ENCODE peak calls at places on chromosomes 13 and 19, in nine cellular contexts. One of them, this sample, is unnamed.

GRCh38 chr13:108020027-108020426 is 195.3 kb downstream of the LIG4 start:
- DNase-seq in colonic mucosa: no peak
- DNase-seq in lower lobe of right lung: no peak
- DNase-seq in CD8-positive, alpha-beta memory T cell: no peak
- DNase-seq in body of pancreas: no peak
- DNase-seq in neuronal stem cell: no peak
- DNase-seq in A549: no peak
- DNase-seq in epithelial cell of prostate: peak
- DNase-seq in mammary epithelial cell: no peak
- DNase-seq in this sample: peak

GRCh38 chr13:51303063-51303552 is 36.4 kb upstream of the SERPINE3 start:
- DNase-seq in colonic mucosa: no peak
- DNase-seq in lower lobe of right lung: no peak
- DNase-seq in CD8-positive, alpha-beta memory T cell: no peak
- DNase-seq in body of pancreas: no peak
- DNase-seq in neuronal stem cell: peak
- DNase-seq in A549: no peak
- DNase-seq in epithelial cell of prostate: no peak
- DNase-seq in mammary epithelial cell: no peak
- DNase-seq in this sample: no peak

GRCh38 chr19:898663-899062 is 5.4 kb downstream of the RNU6-9 start:
- DNase-seq in colonic mucosa: no peak
- DNase-seq in lower lobe of right lung: no peak
- DNase-seq in CD8-positive, alpha-beta memory T cell: no peak
- DNase-seq in body of pancreas: peak
- DNase-seq in neuronal stem cell: no peak
- DNase-seq in A549: no peak
- DNase-seq in epithelial cell of prostate: no peak
- DNase-seq in mammary epithelial cell: no peak
- DNase-seq in this sample: no peak

GRCh38 chr13:36323951-36324566 is 22.1 kb downstream of the SPART start:
- DNase-seq in colonic mucosa: no peak
- DNase-seq in lower lobe of right lung: no peak
- DNase-seq in CD8-positive, alpha-beta memory T cell: no peak
- DNase-seq in body of pancreas: no peak
- DNase-seq in neuronal stem cell: no peak
- DNase-seq in A549: no peak
- DNase-seq in epithelial cell of prostate: no peak
- DNase-seq in mammary epithelial cell: no peak
- DNase-seq in this sample: no peak

GRCh38 chr13:83499286-83499685 is 383.0 kb downstream of the SLITRK1 start:
- DNase-seq in colonic mucosa: no peak
- DNase-seq in lower lobe of right lung: no peak
- DNase-seq in CD8-positive, alpha-beta memory T cell: no peak
- DNase-seq in body of pancreas: no peak
- DNase-seq in neuronal stem cell: no peak
- DNase-seq in A549: no peak
- DNase-seq in epithelial cell of prostate: no peak
- DNase-seq in mammary epithelial cell: no peak
- DNase-seq in this sample: no peak

GRCh38 chr13:25753976-25754375 is 297.8 kb downstream of the SHISA2 start:
- DNase-seq in colonic mucosa: no peak
- DNase-seq in lower lobe of right lung: no peak
- DNase-seq in CD8-positive, alpha-beta memory T cell: no peak
- DNase-seq in body of pancreas: no peak
- DNase-seq in neuronal stem cell: no peak
- DNase-seq in A549: no peak
- DNase-seq in epithelial cell of prostate: no peak
- DNase-seq in mammary epithelial cell: no peak
- DNase-seq in this sample: no peak

GRCh38 chr19:39413269-39413902 is 917 bp downstream of the PLEKHG2 start:
- DNase-seq in colonic mucosa: peak
- DNase-seq in lower lobe of right lung: peak
- DNase-seq in CD8-positive, alpha-beta memory T cell: no peak
- DNase-seq in body of pancreas: no peak
- DNase-seq in neuronal stem cell: no peak
- DNase-seq in A549: peak
- DNase-seq in epithelial cell of prostate: no peak
- DNase-seq in mammary epithelial cell: no peak
- DNase-seq in this sample: no peak

GRCh38 chr13:99066219-99066618 is 88.4 kb upstream of the DOCK9 start:
- DNase-seq in colonic mucosa: no peak
- DNase-seq in lower lobe of right lung: no peak
- DNase-seq in CD8-positive, alpha-beta memory T cell: no peak
- DNase-seq in body of pancreas: no peak
- DNase-seq in neuronal stem cell: no peak
- DNase-seq in A549: no peak
- DNase-seq in epithelial cell of prostate: no peak
- DNase-seq in mammary epithelial cell: no peak
- DNase-seq in this sample: no peak

GRCh38 chr13:27790523-27790922 is 1.8 kb upstream of the GSX1 start:
- DNase-seq in colonic mucosa: no peak
- DNase-seq in lower lobe of right lung: no peak
- DNase-seq in CD8-positive, alpha-beta memory T cell: no peak
- DNase-seq in body of pancreas: no peak
- DNase-seq in neuronal stem cell: no peak
- DNase-seq in A549: no peak
- DNase-seq in epithelial cell of prostate: no peak
- DNase-seq in mammary epithelial cell: no peak
- DNase-seq in this sample: no peak

GRCh38 chr13:33879044-33879596 is 61.2 kb downstream of the RFC3 start:
- DNase-seq in colonic mucosa: no peak
- DNase-seq in lower lobe of right lung: no peak
- DNase-seq in CD8-positive, alpha-beta memory T cell: no peak
- DNase-seq in body of pancreas: no peak
- DNase-seq in neuronal stem cell: no peak
- DNase-seq in A549: no peak
- DNase-seq in epithelial cell of prostate: no peak
- DNase-seq in mammary epithelial cell: no peak
- DNase-seq in this sample: no peak

GRCh38 chr13:38796890-38797289 is 110.0 kb downstream of the FREM2 start:
- DNase-seq in colonic mucosa: no peak
- DNase-seq in lower lobe of right lung: no peak
- DNase-seq in CD8-positive, alpha-beta memory T cell: no peak
- DNase-seq in body of pancreas: no peak
- DNase-seq in neuronal stem cell: no peak
- DNase-seq in A549: no peak
- DNase-seq in epithelial cell of prostate: no peak
- DNase-seq in mammary epithelial cell: no peak
- DNase-seq in this sample: no peak

GRCh38 chr19:38273499-38273898 is 9.1 kb downstream of the SPINT2 start:
- DNase-seq in colonic mucosa: peak
- DNase-seq in lower lobe of right lung: no peak
- DNase-seq in CD8-positive, alpha-beta memory T cell: no peak
- DNase-seq in body of pancreas: peak
- DNase-seq in neuronal stem cell: no peak
- DNase-seq in A549: no peak
- DNase-seq in epithelial cell of prostate: no peak
- DNase-seq in mammary epithelial cell: no peak
- DNase-seq in this sample: no peak

GRCh38 chr19:38267780-38268430 is 3.5 kb downstream of the SPINT2 start:
- DNase-seq in colonic mucosa: peak
- DNase-seq in lower lobe of right lung: peak
- DNase-seq in CD8-positive, alpha-beta memory T cell: no peak
- DNase-seq in body of pancreas: peak
- DNase-seq in neuronal stem cell: no peak
- DNase-seq in A549: peak
- DNase-seq in epithelial cell of prostate: no peak
- DNase-seq in mammary epithelial cell: peak
- DNase-seq in this sample: no peak

GRCh38 chr19:38268539-38268938 is 4.2 kb downstream of the SPINT2 start:
- DNase-seq in colonic mucosa: no peak
- DNase-seq in lower lobe of right lung: no peak
- DNase-seq in CD8-positive, alpha-beta memory T cell: no peak
- DNase-seq in body of pancreas: no peak
- DNase-seq in neuronal stem cell: no peak
- DNase-seq in A549: no peak
- DNase-seq in epithelial cell of prostate: no peak
- DNase-seq in mammary epithelial cell: peak
- DNase-seq in this sample: no peak

GRCh38 chr19:38266981-38267597 is 2.7 kb downstream of the SPINT2 start:
- DNase-seq in colonic mucosa: peak
- DNase-seq in lower lobe of right lung: no peak
- DNase-seq in CD8-positive, alpha-beta memory T cell: no peak
- DNase-seq in body of pancreas: peak
- DNase-seq in neuronal stem cell: no peak
- DNase-seq in A549: peak
- DNase-seq in epithelial cell of prostate: peak
- DNase-seq in mammary epithelial cell: peak
- DNase-seq in this sample: no peak

GRCh38 chr19:38270587-38271167 is 6.3 kb downstream of the SPINT2 start:
- DNase-seq in colonic mucosa: no peak
- DNase-seq in lower lobe of right lung: no peak
- DNase-seq in CD8-positive, alpha-beta memory T cell: no peak
- DNase-seq in body of pancreas: no peak
- DNase-seq in neuronal stem cell: no peak
- DNase-seq in A549: peak
- DNase-seq in epithelial cell of prostate: no peak
- DNase-seq in mammary epithelial cell: no peak
- DNase-seq in this sample: no peak
- H3K27ac ChIP-seq in colonic mucosa: no peak
- H3K27ac ChIP-seq in lower lobe of right lung: no peak
- H3K27ac ChIP-seq in CD8-positive, alpha-beta memory T cell: peak
- H3K27ac ChIP-seq in body of pancreas: peak
- H3K27ac ChIP-seq in neuronal stem cell: no peak
- H3K27ac ChIP-seq in A549: peak
- H3K27ac ChIP-seq in epithelial cell of prostate: no peak
- H3K27ac ChIP-seq in mammary epithelial cell: no peak
- H3K27ac ChIP-seq in this sample: no peak

GRCh38 chr19:55279376-55279772 is 536 bp downstream of the HSPBP1 start:
- DNase-seq in colonic mucosa: no peak
- DNase-seq in lower lobe of right lung: no peak
- DNase-seq in CD8-positive, alpha-beta memory T cell: no peak
- DNase-seq in body of pancreas: no peak
- DNase-seq in neuronal stem cell: no peak
- DNase-seq in A549: no peak
- DNase-seq in epithelial cell of prostate: no peak
- DNase-seq in mammary epithelial cell: no peak
- DNase-seq in this sample: no peak
- H3K27ac ChIP-seq in colonic mucosa: no peak
- H3K27ac ChIP-seq in lower lobe of right lung: peak
- H3K27ac ChIP-seq in CD8-positive, alpha-beta memory T cell: peak
- H3K27ac ChIP-seq in body of pancreas: peak
- H3K27ac ChIP-seq in neuronal stem cell: peak
- H3K27ac ChIP-seq in A549: peak
- H3K27ac ChIP-seq in epithelial cell of prostate: peak
- H3K27ac ChIP-seq in mammary epithelial cell: peak
- H3K27ac ChIP-seq in this sample: peak

DNA sequence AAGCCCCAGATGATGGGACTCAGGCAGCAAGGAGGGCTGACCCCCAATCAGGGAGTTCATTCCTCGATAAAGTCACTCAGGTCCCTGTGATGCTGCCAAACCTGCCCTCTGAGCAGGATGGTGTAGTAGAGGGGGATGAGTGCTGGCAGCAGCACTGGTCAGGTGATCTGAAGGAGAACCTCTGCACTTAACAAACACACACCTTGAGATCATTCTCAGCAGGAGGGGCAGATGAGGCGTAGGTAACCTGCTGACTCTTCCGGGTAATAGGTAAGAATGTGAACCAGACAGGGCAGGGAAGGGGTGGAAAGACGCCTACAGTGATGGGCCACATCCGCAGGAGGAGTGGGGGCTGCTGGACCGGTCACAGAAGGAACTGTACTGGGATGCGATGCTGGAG is 3.2 kb downstream of the ZNF446 start:
- DNase-seq in colonic mucosa: no peak
- DNase-seq in lower lobe of right lung: no peak
- DNase-seq in CD8-positive, alpha-beta memory T cell: no peak
- DNase-seq in body of pancreas: no peak
- DNase-seq in neuronal stem cell: no peak
- DNase-seq in A549: no peak
- DNase-seq in epithelial cell of prostate: no peak
- DNase-seq in mammary epithelial cell: no peak
- DNase-seq in this sample: no peak
- H3K27ac ChIP-seq in colonic mucosa: no peak
- H3K27ac ChIP-seq in lower lobe of right lung: no peak
- H3K27ac ChIP-seq in CD8-positive, alpha-beta memory T cell: no peak
- H3K27ac ChIP-seq in body of pancreas: no peak
- H3K27ac ChIP-seq in neuronal stem cell: no peak
- H3K27ac ChIP-seq in A549: no peak
- H3K27ac ChIP-seq in epithelial cell of prostate: no peak
- H3K27ac ChIP-seq in mammary epithelial cell: no peak
- H3K27ac ChIP-seq in this sample: no peak

DNA sequence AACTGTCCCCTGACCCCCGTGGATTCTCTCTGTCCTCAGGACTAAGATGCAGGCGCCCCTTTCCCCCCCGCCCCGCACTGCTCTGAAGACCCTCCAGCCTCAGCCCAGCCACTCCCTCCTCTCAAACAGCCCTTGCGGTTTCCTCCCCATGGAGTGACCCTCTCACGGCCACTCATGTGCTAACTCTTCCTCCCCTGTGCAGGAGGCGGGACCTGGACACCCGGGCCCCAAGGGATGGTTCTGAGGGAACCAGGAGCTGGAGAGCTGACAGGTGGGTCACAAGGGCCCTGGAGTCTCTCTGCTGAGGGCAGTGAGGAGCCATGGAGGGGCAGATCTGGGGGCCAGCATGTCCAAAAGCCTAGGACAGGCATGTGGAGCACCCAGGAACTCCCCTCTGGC is 1.9 kb downstream of the ISOC2 start:
- DNase-seq in colonic mucosa: no peak
- DNase-seq in lower lobe of right lung: no peak
- DNase-seq in CD8-positive, alpha-beta memory T cell: no peak
- DNase-seq in body of pancreas: no peak
- DNase-seq in neuronal stem cell: no peak
- DNase-seq in A549: no peak
- DNase-seq in epithelial cell of prostate: no peak
- DNase-seq in mammary epithelial cell: no peak
- DNase-seq in this sample: no peak
- H3K27ac ChIP-seq in colonic mucosa: no peak
- H3K27ac ChIP-seq in lower lobe of right lung: no peak
- H3K27ac ChIP-seq in CD8-positive, alpha-beta memory T cell: peak
- H3K27ac ChIP-seq in body of pancreas: peak
- H3K27ac ChIP-seq in neuronal stem cell: no peak
- H3K27ac ChIP-seq in A549: no peak
- H3K27ac ChIP-seq in epithelial cell of prostate: no peak
- H3K27ac ChIP-seq in mammary epithelial cell: no peak
- H3K27ac ChIP-seq in this sample: no peak

DNA sequence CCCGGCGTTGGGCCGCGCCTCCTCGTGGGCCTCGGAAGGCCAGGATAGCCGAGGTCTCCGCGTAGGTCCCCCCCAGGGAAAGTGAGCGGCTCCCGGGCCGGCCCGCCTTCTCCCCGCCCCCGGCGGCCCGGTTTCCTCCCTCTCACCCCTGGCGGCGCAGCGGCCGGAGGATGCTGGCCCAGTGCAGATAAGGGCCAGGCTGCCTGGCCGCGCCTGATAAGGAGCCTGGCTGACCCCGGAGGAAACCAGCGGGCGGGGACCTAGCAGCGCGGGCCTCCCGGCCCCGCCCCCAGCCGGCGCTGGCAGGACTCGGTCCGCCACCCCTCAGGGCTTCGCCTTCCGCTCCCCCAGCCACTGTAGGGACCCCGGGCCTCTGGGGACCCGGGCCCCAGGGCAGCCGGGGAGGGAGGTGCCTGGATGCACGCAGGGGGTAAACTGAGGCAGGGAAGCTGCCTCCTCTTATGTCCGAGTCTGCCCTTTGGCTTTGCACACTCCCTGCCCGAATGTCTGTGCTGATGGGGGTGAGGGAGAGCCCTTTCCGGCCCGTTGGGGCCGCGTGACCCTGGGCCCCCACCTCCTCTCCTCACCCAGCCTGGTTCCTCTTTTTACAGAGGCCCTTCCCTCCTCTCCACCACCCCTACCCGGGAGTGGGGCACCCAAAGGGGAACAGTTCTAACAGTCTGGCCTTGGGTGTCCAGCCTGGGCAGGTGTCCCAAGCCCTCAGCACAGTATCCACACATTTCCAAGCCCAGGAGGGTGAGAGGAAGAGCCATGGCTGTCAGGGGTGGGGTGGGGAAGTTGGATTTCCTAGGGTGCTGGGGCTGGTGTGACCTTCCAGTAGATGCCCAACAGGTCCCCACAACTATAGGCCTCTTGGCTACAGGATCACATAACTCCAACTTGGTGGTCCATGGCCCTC is at the start of gene LYL1:
- DNase-seq in colonic mucosa: peak
- DNase-seq in lower lobe of right lung: peak
- DNase-seq in CD8-positive, alpha-beta memory T cell: peak
- DNase-seq in body of pancreas: peak
- DNase-seq in neuronal stem cell: no peak
- DNase-seq in A549: no peak
- DNase-seq in epithelial cell of prostate: no peak
- DNase-seq in mammary epithelial cell: no peak
- DNase-seq in this sample: no peak
- H3K27ac ChIP-seq in colonic mucosa: peak
- H3K27ac ChIP-seq in lower lobe of right lung: peak
- H3K27ac ChIP-seq in CD8-positive, alpha-beta memory T cell: peak
- H3K27ac ChIP-seq in body of pancreas: peak
- H3K27ac ChIP-seq in neuronal stem cell: no peak
- H3K27ac ChIP-seq in A549: peak
- H3K27ac ChIP-seq in epithelial cell of prostate: no peak
- H3K27ac ChIP-seq in mammary epithelial cell: no peak
- H3K27ac ChIP-seq in this sample: no peak